ENCODE peak calls at places on chromosomes 7 and 10, in five cellular contexts. Q, Z, R, W and I are unnamed samples.

GRCh38 chr7:71974611-71975010 is 437.5 kb downstream of the CALN1 start:
- DNase-seq in Q (no peak), Z (no peak), R (no peak), W (no peak), I (no peak)

GRCh38 chr10:58963723-58964124 is 212.7 kb upstream of the PHYHIPL start:
- DNase-seq in Q (no peak), Z (no peak), R (no peak), W (no peak), I (no peak)

GRCh38 chr7:134623193-134623592 is 23.5 kb upstream of the BPGM start:
- DNase-seq in Q (no peak), Z (no peak), R (peak; percentile 93), W (no peak), I (no peak)

GRCh38 chr7:111931958-111932357 is 274.2 kb downstream of the DOCK4 start:
- DNase-seq in Q (no peak), Z (no peak), R (no peak), W (no peak), I (no peak)

GRCh38 chr7:96903906-96904305 is 101.4 kb upstream of the DLX6 start:
- DNase-seq in Q (no peak), Z (no peak), R (peak; percentile 58), W (no peak), I (no peak)

GRCh38 chr10:49844775-49845561 is 82.8 kb upstream of the OGDHL start:
- DNase-seq in Q (no peak), Z (no peak), R (peak; percentile 54), W (peak; percentile 15), I (peak; percentile 14)

GRCh38 chr7:138433583-138434437 is 26.2 kb upstream of the TRIM24 start:
- DNase-seq in Q (no peak), Z (no peak), R (no peak), W (no peak), I (no peak)

GRCh38 chr10:44398271-44398670 is 13.4 kb upstream of the CXCL12 start:
- DNase-seq in Q (no peak), Z (no peak), R (no peak), W (no peak), I (no peak)

GRCh38 chr7:35799846-35800717 is 775 bp upstream of the SEPTIN7 start:
- DNase-seq in Q (no peak), Z (peak; percentile 93), R (peak; percentile 80), W (peak; percentile 72), I (peak; percentile 91)

GRCh38 chr10:124493191-124493936 is 31.7 kb downstream of the LHPP start:
- DNase-seq in Q (no peak), Z (no peak), R (no peak), W (no peak), I (no peak)

GRCh38 chr10:58888957-58889356 is 287.5 kb upstream of the PHYHIPL start:
- DNase-seq in Q (no peak), Z (no peak), R (no peak), W (no peak), I (no peak)

GRCh38 chr10:121662945-121663917 is 65.0 kb upstream of the FGFR2 start:
- DNase-seq in Q (no peak), Z (peak; percentile 37), R (peak; percentile 14), W (no peak), I (no peak)

GRCh38 chr7:78636727-78637126 is 816.7 kb downstream of the MAGI2 start:
- DNase-seq in Q (no peak), Z (no peak), R (no peak), W (no peak), I (no peak)

GRCh38 chr7:39810710-39811109 is 139.3 kb upstream of the CDK13 start:
- DNase-seq in Q (no peak), Z (no peak), R (peak; percentile 85), W (no peak), I (no peak)

GRCh38 chr10:76553231-76553630 is 1084.4 kb downstream of the KCNMA1 start:
- DNase-seq in Q (no peak), Z (no peak), R (no peak), W (no peak), I (no peak)

GRCh38 chr10:123549761-123550454 is 116.2 kb upstream of the GPR26 start:
- DNase-seq in Q (no peak), Z (no peak), R (no peak), W (no peak), I (no peak)

GRCh38 chr7:17301491-17302101 is 3.1 kb downstream of the AHR start:
- DNase-seq in Q (peak; percentile 40), Z (peak; percentile 48), R (peak; percentile 22), W (no peak), I (peak; percentile 13)

GRCh38 chr7:95859434-95859833 is 87.1 kb downstream of the DYNC1I1 start:
- DNase-seq in Q (no peak), Z (no peak), R (peak; percentile 59), W (peak; percentile 54), I (no peak)

GRCh38 chr10:16585103-16585502 is 63.4 kb upstream of the C1QL3 start:
- DNase-seq in Q (no peak), Z (peak; percentile 48), R (peak; percentile 8), W (no peak), I (no peak)

GRCh38 chr7:157485361-157485831 is 148.6 kb downstream of the DNAJB6 start:
- DNase-seq in Q (no peak), Z (no peak), R (no peak), W (no peak), I (no peak)

GRCh38 chr7:151249732-151250072 is 1.2 kb upstream of the SMARCD3 start:
- DNase-seq in Q (no peak), Z (no peak), R (no peak), W (no peak), I (peak; percentile 8)

GRCh38 chr7:24255139-24255538 is 28.9 kb upstream of the NPY start:
- DNase-seq in Q (no peak), Z (no peak), R (no peak), W (no peak), I (no peak)

GRCh38 chr7:110179037-110179436 is 911.9 kb upstream of the LRRN3 start:
- DNase-seq in Q (no peak), Z (no peak), R (no peak), W (no peak), I (no peak)

GRCh38 chr10:3107426-3107961 is 40.1 kb downstream of the PFKP start:
- DNase-seq in Q (no peak), Z (no peak), R (peak; percentile 97), W (no peak), I (no peak)

GRCh38 chr10:114022292-114022691 is 21.4 kb upstream of the ADRB1 start:
- DNase-seq in Q (no peak), Z (no peak), R (no peak), W (no peak), I (no peak)

GRCh38 chr10:29469481-29470354 is 165.1 kb downstream of the SVIL start:
- DNase-seq in Q (no peak), Z (no peak), R (no peak), W (no peak), I (no peak)

GRCh38 chr7:90771281-90771680 is 175.2 kb downstream of the CDK14 start:
- DNase-seq in Q (no peak), Z (no peak), R (peak; percentile 24), W (peak; percentile 21), I (no peak)

GRCh38 chr7:134084488-134085144 is 42.5 kb upstream of the LRGUK start:
- DNase-seq in Q (no peak), Z (no peak), R (no peak), W (no peak), I (no peak)

GRCh38 chr10:29969255-29970011 is 90.0 kb downstream of the JCAD start:
- DNase-seq in Q (no peak), Z (no peak), R (no peak), W (no peak), I (no peak)